ENCODE peak calls at places on chromosome 3, in seven cellular contexts. A is NCI-H748 treated with DMSO at 0.1 percent for 48 hours; B is activated CD8-positive, alpha-beta memory T cell treated with anti-CD3 and anti-CD28 coated beads, Interleukin-2, amount 50 U/mL, for 48 hours; Z is activated naive CD4-positive, alpha-beta T cell; H is psoas muscle; F is stomach; V is stimulated activated naive CD8-positive, alpha-beta T cell treated with anti-CD3 and anti-CD28 coated beads, Interleukin-15, amount 100 ng/mL, for 72 hours. L is an unnamed sample.

GRCh38 chr3:150314248-150315027 is 93.7 kb upstream of the TSC22D2 start:
- DNase-seq in A (no peak), B (no peak), Z (no peak), H (no peak), F (peak; percentile 71), V (no peak), L (peak; percentile 84)

GRCh38 chr3:152258448-152259302 is 10.1 kb upstream of the MBNL1 start:
- DNase-seq in A (no peak), B (no peak), Z (no peak), H (peak; percentile 50), F (peak; percentile 35), V (peak; percentile 57), L (peak; percentile 85)

GRCh38 chr3:52216585-52217408 is 8.6 kb downstream of the TLR9 start:
- DNase-seq in A (no peak), B (peak; percentile 68), Z (peak; percentile 59), H (peak; percentile 74), F (peak; percentile 97), V (no peak), L (peak; percentile 93)

GRCh38 chr3:100875239-100875638 is 118.0 kb downstream of the ABI3BP start:
- DNase-seq in A (no peak), B (no peak), Z (no peak), H (peak; percentile 21), F (peak; percentile 84), V (no peak), L (peak; percentile 41)

GRCh38 chr3:112639451-112640332 is 1.3 kb downstream of the CCDC80 start:
- DNase-seq in A (no peak), B (no peak), Z (no peak), H (no peak), F (no peak), V (no peak), L (no peak)

GRCh38 chr3:29637093-29637492 is 356.2 kb downstream of the RBMS3 start:
- DNase-seq in A (no peak), B (no peak), Z (no peak), H (peak; percentile 26), F (no peak), V (no peak), L (no peak)

GRCh38 chr3:127418560-127419099 is 130.8 kb upstream of the PRR20G start:
- DNase-seq in A (no peak), B (no peak), Z (no peak), H (no peak), F (no peak), V (no peak), L (no peak)

GRCh38 chr3:47096955-47097354 is 67.0 kb downstream of the SETD2 start:
- DNase-seq in A (no peak), B (no peak), Z (no peak), H (no peak), F (no peak), V (no peak), L (no peak)

GRCh38 chr3:175091426-175092114 is 232.4 kb downstream of the NAALADL2 start:
- DNase-seq in A (no peak), B (no peak), Z (no peak), H (no peak), F (no peak), V (no peak), L (no peak)

GRCh38 chr3:138862924-138863775 is 28.4 kb upstream of the PIK3CB start:
- DNase-seq in A (no peak), B (no peak), Z (no peak), H (no peak), F (peak; percentile 51), V (no peak), L (peak; percentile 87)

GRCh38 chr3:39917060-39917773 is 107.8 kb downstream of the MYRIP start:
- DNase-seq in A (no peak), B (no peak), Z (no peak), H (no peak), F (no peak), V (no peak), L (no peak)

GRCh38 chr3:71185733-71186455 is 397.6 kb downstream of the FOXP1 start:
- DNase-seq in A (no peak), B (no peak), Z (no peak), H (no peak), F (no peak), V (no peak), L (no peak)

GRCh38 chr3:181721369-181721768 is 9.6 kb downstream of the SOX2 start:
- DNase-seq in A (no peak), B (no peak), Z (no peak), H (no peak), F (no peak), V (no peak), L (no peak)

GRCh38 chr3:141643816-141644215 is 94.3 kb upstream of the RNF7 start:
- DNase-seq in A (no peak), B (no peak), Z (no peak), H (no peak), F (no peak), V (no peak), L (no peak)

L was measured in Calu3.